ENCODE peak calls at places on chromosomes 12 and 14, in ten cellular contexts. O, W, E, D, B, A, H, Y, U and G are unnamed samples.

GRCh38 chr14:22926316-22926715 is 2.9 kb downstream of the PRMT5 start:
- DNase-seq in O (peak), W (no peak), E (no peak), D (no peak), B (no peak), A (no peak), H (no peak), Y (no peak), U (no peak), G (no peak)

GRCh38 chr14:85241022-85241880 is 288.7 kb upstream of the FLRT2 start:
- DNase-seq in O (no peak), W (peak), E (no peak), D (no peak), B (no peak), A (no peak), H (no peak), Y (no peak), U (no peak), G (no peak)

GRCh38 chr14:29518335-29518734 is 409.3 kb downstream of the PRKD1 start:
- DNase-seq in O (no peak), W (peak), E (no peak), D (peak), B (no peak), A (peak), H (no peak), Y (no peak), U (no peak), G (no peak)

GRCh38 chr12:121872546-121873223 is 14.0 kb upstream of the HPD start:
- DNase-seq in O (no peak), W (no peak), E (no peak), D (peak), B (no peak), A (peak), H (peak), Y (no peak), U (peak), G (no peak)

GRCh38 chr12:104220931-104221330 is 5.4 kb downstream of the TXNRD1 start:
- DNase-seq in O (no peak), W (no peak), E (no peak), D (no peak), B (no peak), A (no peak), H (no peak), Y (no peak), U (no peak), G (no peak)

GRCh38 chr14:64208981-64209380 is 85.2 kb downstream of the ESR2 start:
- DNase-seq in O (no peak), W (no peak), E (no peak), D (no peak), B (no peak), A (no peak), H (no peak), Y (no peak), U (no peak), G (no peak)

GRCh38 chr14:56474419-56475022 is 105.1 kb upstream of the TMEM260 start:
- DNase-seq in O (no peak), W (peak), E (no peak), D (peak), B (no peak), A (peak), H (no peak), Y (no peak), U (no peak), G (peak)

GRCh38 chr12:10718279-10718821 is 4.8 kb downstream of the YBX3 start:
- DNase-seq in O (no peak), W (peak), E (no peak), D (no peak), B (no peak), A (peak), H (no peak), Y (no peak), U (no peak), G (no peak)

GRCh38 chr12:107594995-107595394 is 90.6 kb upstream of the PWP1 start:
- DNase-seq in O (no peak), W (no peak), E (no peak), D (no peak), B (no peak), A (peak), H (no peak), Y (no peak), U (no peak), G (no peak)

GRCh38 chr14:26841361-26841760 is 243.5 kb upstream of the NOVA1 start:
- DNase-seq in O (no peak), W (peak), E (no peak), D (no peak), B (no peak), A (peak), H (no peak), Y (no peak), U (no peak), G (no peak)

GRCh38 chr14:20986811-20987210 is 3.0 kb upstream of the METTL17 start:
- DNase-seq in O (no peak), W (peak), E (no peak), D (no peak), B (no peak), A (peak), H (no peak), Y (no peak), U (no peak), G (no peak)

GRCh38 chr12:130157998-130158774 is 4.1 kb upstream of the FZD10 start:
- DNase-seq in O (no peak), W (no peak), E (no peak), D (no peak), B (no peak), A (no peak), H (no peak), Y (no peak), U (no peak), G (no peak)

GRCh38 chr12:109598428-109598854 is 24.8 kb downstream of the MVK start:
- DNase-seq in O (no peak), W (no peak), E (no peak), D (no peak), B (no peak), A (no peak), H (no peak), Y (no peak), U (no peak), G (no peak)

GRCh38 chr12:119996417-119996816 is 7.4 kb downstream of the BICDL1 start:
- DNase-seq in O (no peak), W (no peak), E (no peak), D (no peak), B (no peak), A (no peak), H (no peak), Y (no peak), U (no peak), G (no peak)

GRCh38 chr12:46832084-46832704 is 6.4 kb upstream of the SLC38A4 start:
- DNase-seq in O (no peak), W (no peak), E (no peak), D (no peak), B (no peak), A (no peak), H (no peak), Y (no peak), U (no peak), G (no peak)

GRCh38 chr14:74978416-74978947 is 23.1 kb upstream of the PGF start:
- DNase-seq in O (peak), W (no peak), E (no peak), D (peak), B (no peak), A (no peak), H (no peak), Y (no peak), U (no peak), G (no peak)

GRCh38 chr12:48969847-48970701 is 1.5 kb downstream of the WNT10B start:
- DNase-seq in O (no peak), W (no peak), E (no peak), D (peak), B (no peak), A (no peak), H (no peak), Y (peak), U (no peak), G (no peak)

GRCh38 chr14:105937253-105938054 is 411.1 kb downstream of the TMEM121 start:
- DNase-seq in O (no peak), W (no peak), E (no peak), D (no peak), B (no peak), A (no peak), H (no peak), Y (no peak), U (peak), G (no peak)

GRCh38 chr14:60756847-60757246 is 22.3 kb downstream of the MNAT1 start:
- DNase-seq in O (no peak), W (peak), E (no peak), D (no peak), B (no peak), A (peak), H (no peak), Y (no peak), U (no peak), G (no peak)

GRCh38 chr12:42477931-42478330 is 111.6 kb downstream of the PRICKLE1 start:
- DNase-seq in O (no peak), W (no peak), E (no peak), D (no peak), B (no peak), A (peak), H (no peak), Y (no peak), U (no peak), G (no peak)

GRCh38 chr12:109900752-109901580 is 892 bp downstream of the TCHP start:
- DNase-seq in O (no peak), W (peak), E (no peak), D (peak), B (no peak), A (peak), H (no peak), Y (no peak), U (no peak), G (no peak)

GRCh38 chr12:120227233-120228040 is 26.5 kb upstream of the RPLP0 start:
- DNase-seq in O (no peak), W (no peak), E (no peak), D (peak), B (no peak), A (no peak), H (no peak), Y (no peak), U (no peak), G (no peak)

GRCh38 chr14:25006031-25006430 is 43.9 kb downstream of the STXBP6 start:
- DNase-seq in O (no peak), W (no peak), E (no peak), D (no peak), B (no peak), A (no peak), H (no peak), Y (no peak), U (no peak), G (no peak)

GRCh38 chr12:16573652-16574077 is 32.3 kb downstream of the LMO3 start:
- DNase-seq in O (peak), W (no peak), E (no peak), D (peak), B (no peak), A (peak), H (no peak), Y (no peak), U (no peak), G (no peak)

GRCh38 chr12:113786107-113786506 is 180.0 kb downstream of the RBM19 start:
- DNase-seq in O (no peak), W (no peak), E (no peak), D (no peak), B (no peak), A (no peak), H (no peak), Y (no peak), U (no peak), G (no peak)

GRCh38 chr14:33943081-33943480 is 7.8 kb downstream of the EGLN3 start:
- DNase-seq in O (no peak), W (no peak), E (no peak), D (peak), B (no peak), A (no peak), H (peak), Y (no peak), U (peak), G (no peak)

GRCh38 chr14:45253754-45254300 is 825 bp upstream of the MIS18BP1 start:
- DNase-seq in O (no peak), W (peak), E (no peak), D (no peak), B (no peak), A (peak), H (no peak), Y (no peak), U (no peak), G (no peak)

GRCh38 chr14:49954171-49954631 is 61.3 kb downstream of the ARF6 start:
- DNase-seq in O (no peak), W (no peak), E (no peak), D (no peak), B (no peak), A (peak), H (no peak), Y (no peak), U (no peak), G (no peak)

GRCh38 chr12:12474931-12475485 is 87.7 kb downstream of the DUSP16 start:
- DNase-seq in O (no peak), W (peak), E (peak), D (no peak), B (peak), A (peak), H (no peak), Y (peak), U (no peak), G (no peak)

GRCh38 chr14:20657216-20658211 is 16.0 kb upstream of the OR6S1 start:
- DNase-seq in O (no peak), W (no peak), E (no peak), D (no peak), B (no peak), A (peak), H (no peak), Y (peak), U (no peak), G (no peak)

GRCh38 chr14:71060795-71061455 is 153.7 kb downstream of the PCNX1 start:
- DNase-seq in O (no peak), W (no peak), E (no peak), D (no peak), B (no peak), A (no peak), H (no peak), Y (no peak), U (no peak), G (no peak)

GRCh38 chr14:74655597-74656389 is 43.8 kb upstream of the LTBP2 start:
- DNase-seq in O (no peak), W (no peak), E (no peak), D (no peak), B (no peak), A (peak), H (no peak), Y (no peak), U (no peak), G (no peak)

GRCh38 chr14:101492716-101493115 is 68.6 kb upstream of the DIO3 start:
- DNase-seq in O (peak), W (no peak), E (no peak), D (no peak), B (no peak), A (no peak), H (no peak), Y (no peak), U (no peak), G (no peak)

GRCh38 chr12:14810167-14810952 is 3.6 kb downstream of the SMCO3 start:
- DNase-seq in O (no peak), W (no peak), E (no peak), D (peak), B (no peak), A (no peak), H (no peak), Y (no peak), U (no peak), G (no peak)

GRCh38 chr12:122199484-122200355 is 3.8 kb upstream of the B3GNT4 start:
- DNase-seq in O (peak), W (no peak), E (no peak), D (no peak), B (no peak), A (no peak), H (no peak), Y (no peak), U (no peak), G (no peak)

GRCh38 chr12:75913502-75914110 is 118.0 kb downstream of the PHLDA1 start:
- DNase-seq in O (no peak), W (no peak), E (no peak), D (peak), B (no peak), A (no peak), H (no peak), Y (no peak), U (no peak), G (no peak)

GRCh38 chr14:101812071-101812470 is 50.6 kb downstream of the PPP2R5C start:
- DNase-seq in O (no peak), W (no peak), E (no peak), D (no peak), B (no peak), A (no peak), H (no peak), Y (no peak), U (no peak), G (no peak)